ENCODE peak calls at places on chromosomes 16 and 17, in four cellular contexts. U is transverse colon, Z is GM12892, L is H1. D is an unnamed sample.

GRCh38 chr16:3797904-3798811 is 80.8 kb upstream of the TRAP1 start:
- DNase-seq in U (no peak), Z (no peak), L (no peak), D (no peak)

GRCh38 chr16:86075839-86076440 is 177.0 kb downstream of the IRF8 start:
- DNase-seq in U (no peak), Z (no peak), L (no peak), D (peak)

GRCh38 chr17:63082273-63082861 is 116.3 kb downstream of the TANC2 start:
- DNase-seq in U (no peak), Z (no peak), L (no peak), D (no peak)

GRCh38 chr17:78653382-78653781 is 76.2 kb upstream of the DNAH17 start:
- DNase-seq in U (no peak), Z (no peak), L (no peak), D (no peak)

GRCh38 chr16:65876200-65876498 is 490.3 kb upstream of the CDH5 start:
- DNase-seq in U (no peak), Z (no peak), L (no peak), D (no peak)

GRCh38 chr17:63376949-63377348 is 69.2 kb downstream of the CYB561 start:
- DNase-seq in U (no peak), Z (no peak), L (no peak), D (no peak)

GRCh38 chr17:2094891-2095535 is 40.1 kb downstream of the HIC1 start:
- DNase-seq in U (peak), Z (no peak), L (no peak), D (peak)

GRCh38 chr17:39235555-39236221 is 9.9 kb upstream of the STAC2 start:
- DNase-seq in U (peak), Z (peak), L (peak), D (no peak)

GRCh38 chr17:732788-733720 is 658 bp downstream of the TLCD3A start:
- DNase-seq in U (peak), Z (peak), L (no peak), D (no peak)

GRCh38 chr16:28254158-28254557 is 38.2 kb upstream of the SBK1 start:
- DNase-seq in U (no peak), Z (no peak), L (no peak), D (no peak)

GRCh38 chr17:57512258-57512657 is 232.8 kb downstream of the CCDC182 start:
- DNase-seq in U (no peak), Z (no peak), L (no peak), D (no peak)

GRCh38 chr16:4200781-4201137 is 41.1 kb downstream of the SRL start:
- DNase-seq in U (no peak), Z (no peak), L (no peak), D (no peak)

GRCh38 chr16:82882982-82883863 is 256.5 kb downstream of the CDH13 start:
- DNase-seq in U (no peak), Z (no peak), L (no peak), D (no peak)

GRCh38 chr17:4199818-4200402 is 56.9 kb downstream of the CYB5D2 start:
- DNase-seq in U (no peak), Z (no peak), L (no peak), D (no peak)

GRCh38 chr16:66240996-66241395 is 125.5 kb upstream of the CDH5 start:
- DNase-seq in U (no peak), Z (no peak), L (no peak), D (peak)

GRCh38 chr17:18280766-18281165 is 20.3 kb downstream of the MIEF2 start:
- DNase-seq in U (no peak), Z (no peak), L (no peak), D (no peak)

GRCh38 chr17:9817086-9817485 is 4.8 kb downstream of the GSG1L2 start:
- DNase-seq in U (peak), Z (no peak), L (peak), D (no peak)

GRCh38 chr17:57284984-57285646 is 28.8 kb downstream of the MSI2 start:
- DNase-seq in U (peak), Z (peak), L (no peak), D (no peak)

GRCh38 chr16:53712065-53712464 is 8.1 kb downstream of the FTO start:
- DNase-seq in U (no peak), Z (no peak), L (no peak), D (no peak)

GRCh38 chr16:3511286-3512180 is 10.7 kb downstream of the CLUAP1 start:
- DNase-seq in U (no peak), Z (no peak), L (no peak), D (no peak)

GRCh38 chr16:48153689-48154265 is 2.0 kb downstream of the ABCC12 start:
- DNase-seq in U (no peak), Z (no peak), L (no peak), D (no peak)

GRCh38 chr16:83552930-83553329 is 254.8 kb upstream of the HSBP1 start:
- DNase-seq in U (no peak), Z (no peak), L (no peak), D (no peak)

GRCh38 chr17:36728030-36728991 is 126.9 kb downstream of the MRM1 start:
- DNase-seq in U (no peak), Z (no peak), L (no peak), D (no peak)

GRCh38 chr17:14198013-14198412 is 38.6 kb downstream of the CDRT15 start:
- DNase-seq in U (no peak), Z (no peak), L (no peak), D (no peak)

GRCh38 chr16:6562985-6563384 is 769.7 kb upstream of the RBFOX1 start:
- DNase-seq in U (no peak), Z (no peak), L (no peak), D (no peak)
- TF ChIP-seq POLR2AphosphoS5 in U (no peak), Z (no peak), L (no peak), D (no peak)

DNA sequence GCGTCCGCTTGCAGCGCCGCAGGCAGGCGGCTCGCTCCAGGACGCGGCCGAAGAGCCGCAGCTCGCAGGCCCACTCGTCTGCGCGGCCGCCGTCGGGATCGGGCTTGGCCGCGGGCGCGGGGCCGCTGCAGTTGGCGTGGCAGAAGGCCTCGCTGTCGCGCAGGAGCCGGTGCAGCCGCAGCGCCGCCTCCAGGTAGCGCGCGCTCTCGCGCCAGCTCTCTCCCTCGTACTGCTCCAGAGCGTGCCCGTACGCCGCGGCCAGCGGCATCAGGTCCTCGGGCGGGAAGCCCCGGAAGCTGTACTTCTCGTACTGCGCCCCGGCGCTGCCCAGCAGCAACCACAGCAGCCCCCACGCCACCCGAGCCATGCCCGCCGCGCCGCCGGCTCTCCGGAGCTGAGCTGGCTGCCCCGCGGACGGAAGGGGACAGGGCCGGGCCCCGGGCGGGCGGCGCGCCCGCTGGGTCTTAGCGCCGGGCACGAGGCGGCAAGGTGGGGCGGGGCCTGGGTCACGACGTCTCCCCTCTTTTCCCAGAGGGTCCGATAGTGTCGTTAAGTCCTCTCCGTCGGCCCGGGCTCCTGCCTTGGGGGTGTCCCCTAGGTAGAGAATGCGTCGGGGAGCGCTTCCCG is at the start of gene P3H4:
- DNase-seq in U (peak), Z (peak), L (no peak), D (peak)
- TF ChIP-seq POLR2A in U (peak), Z (no peak), L (no peak), D (no peak)

DNA sequence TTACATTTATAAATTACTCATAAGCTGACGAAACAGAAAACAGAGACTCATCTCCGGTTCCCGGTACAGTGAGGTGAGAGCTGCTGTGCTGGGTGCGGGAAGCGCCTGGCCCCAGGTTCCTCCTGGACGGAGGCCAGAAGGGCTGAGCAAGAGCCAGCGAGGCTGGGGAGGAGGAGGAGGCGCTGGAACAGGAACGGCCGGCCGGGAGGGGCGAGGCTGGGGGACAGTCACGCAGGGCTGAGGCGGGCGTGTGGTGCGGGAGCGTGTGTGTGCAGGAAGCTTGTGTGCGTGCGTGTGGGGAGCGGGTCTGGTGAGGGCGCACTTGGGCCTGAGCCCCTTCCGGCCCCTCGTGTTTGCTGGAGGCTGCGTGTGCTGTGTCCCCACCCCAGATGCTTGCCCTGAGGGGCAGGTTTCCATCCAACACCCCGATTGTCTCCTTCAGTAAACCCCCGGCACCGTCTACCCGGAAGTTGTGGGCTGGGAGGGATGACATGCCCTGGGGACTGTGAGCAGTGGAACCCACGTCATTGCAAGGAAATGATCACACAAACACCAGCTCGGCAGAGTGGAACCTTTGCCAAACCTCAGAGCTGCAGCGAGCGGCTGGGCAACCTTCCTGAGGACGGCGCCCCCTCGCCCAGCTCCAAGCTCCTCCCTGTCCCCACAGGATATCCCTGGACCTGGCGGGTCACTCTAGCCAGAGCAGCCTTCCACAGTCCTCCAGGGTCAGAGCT is 19.4 kb downstream of the CD7 start:
- DNase-seq in U (peak), Z (peak), L (no peak), D (peak)
- TF ChIP-seq POLR2AphosphoS5 in U (peak), Z (peak), L (no peak), D (peak)

GRCh38 chr16:84821728-84822676 is 2.2 kb downstream of the CRISPLD2 start:
- DNase-seq in U (no peak), Z (no peak), L (no peak), D (no peak)
- TF ChIP-seq POLR2A in U (no peak), Z (no peak), L (no peak), D (peak)

GRCh38 chr16:16120382-16121184 is 102.7 kb downstream of the ABCC6 start:
- DNase-seq in U (peak), Z (no peak), L (no peak), D (no peak)
- TF ChIP-seq POLR2AphosphoS5 in U (no peak), Z (no peak), L (no peak), D (no peak)

DNA sequence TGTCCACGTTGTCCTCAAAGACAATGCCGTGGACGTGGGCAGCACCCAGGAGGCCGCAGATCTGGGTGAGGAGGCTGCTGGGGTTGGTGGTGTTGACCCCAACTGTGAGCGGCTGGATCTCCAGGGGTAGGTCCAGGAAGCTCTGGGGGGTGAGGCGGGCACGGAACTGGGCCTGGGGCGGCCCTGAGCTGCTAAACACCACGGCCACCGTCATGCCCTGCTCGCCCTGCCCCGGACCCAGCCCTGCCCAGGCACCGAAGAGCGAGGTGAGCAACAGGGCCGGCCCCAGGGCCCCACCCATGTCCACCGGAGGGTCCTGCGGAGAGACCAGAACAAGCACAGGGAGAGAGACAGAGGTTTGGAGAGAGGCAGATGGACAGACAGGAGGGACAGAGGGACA is 4.9 kb downstream of the GRIN2C start:
- DNase-seq in U (no peak), Z (no peak), L (no peak), D (no peak)
- TF ChIP-seq POLR2A in U (no peak), Z (no peak), L (no peak), D (no peak)